ENCODE peak calls at places on chromosomes 11 and 22, in eight cellular contexts. P, A, L, B, M, T, S and Z are unnamed samples.

GRCh38 chr11:110786226-110786902 is 74.1 kb upstream of the ARHGAP20 start:
- DNase-seq in A (no peak), P (no peak), M (no peak), B (no peak), T (no peak), L (no peak), S (no peak), Z (no peak)

GRCh38 chr11:12156301-12157140 is 46.1 kb downstream of the MICAL2 start:
- DNase-seq in M (no peak), A (no peak), S (no peak), T (no peak), P (no peak), B (no peak), L (no peak), Z (no peak)

GRCh38 chr11:124581817-124582216 is 12.0 kb downstream of the OR8A1 start:
- DNase-seq in M (no peak), P (peak; percentile 14), B (no peak), S (no peak), A (no peak), T (no peak), L (no peak), Z (no peak)

GRCh38 chr22:38788016-38788415 is 5.9 kb downstream of the DNAL4 start:
- DNase-seq in T (no peak), L (no peak), P (peak; percentile 16), B (no peak), A (no peak), S (peak; percentile 33), M (no peak), Z (no peak)

GRCh38 chr11:44777537-44778199 is 50.9 kb downstream of the TSPAN18 start:
- DNase-seq in A (no peak), S (no peak), B (no peak), M (no peak), P (peak; percentile 56), L (no peak), T (no peak), Z (no peak)

GRCh38 chr22:25546242-25546641 is 18.2 kb upstream of the GRK3 start:
- DNase-seq in P (no peak), A (no peak), L (no peak), B (no peak), M (no peak), T (no peak), S (no peak), Z (no peak)

GRCh38 chr22:46748948-46749681 is 11.1 kb upstream of the CERK start:
- DNase-seq in M (no peak), P (peak; percentile 13), B (no peak), S (peak; percentile 32), T (no peak), A (peak; percentile 68), L (no peak), Z (no peak)

GRCh38 chr11:69307871-69308381 is 14.0 kb downstream of the MYEOV start:
- DNase-seq in S (no peak), B (no peak), A (no peak), L (no peak), M (no peak), P (no peak), T (no peak), Z (peak; percentile 31)

GRCh38 chr22:23804781-23805291 is 18.1 kb downstream of the SMARCB1 start:
- DNase-seq in M (no peak), T (no peak), P (no peak), B (no peak), S (no peak), L (no peak), A (no peak), Z (no peak)

GRCh38 chr11:35144811-35145210 is 5.8 kb downstream of the CD44 start:
- DNase-seq in P (peak; percentile 35), T (no peak), B (no peak), L (no peak), S (peak; percentile 43), M (no peak), A (no peak), Z (no peak)

GRCh38 chr11:6926208-6927029 is at the start of gene ZNF215:
- DNase-seq in T (peak; percentile 83), M (no peak), L (peak; percentile 40), P (peak; percentile 49), B (peak; percentile 72), S (peak; percentile 68), A (peak; percentile 87), Z (peak; percentile 85)

GRCh38 chr11:26930518-26931247 is 63.2 kb upstream of the FIBIN start:
- DNase-seq in T (no peak), P (no peak), S (no peak), B (no peak), L (no peak), M (no peak), A (no peak), Z (no peak)

GRCh38 chr11:119258180-119258579 is 52.0 kb downstream of the CBL start:
- DNase-seq in B (no peak), T (no peak), A (no peak), P (no peak), L (no peak), S (no peak), M (no peak), Z (no peak)

GRCh38 chr11:104565581-104565956 is 332.7 kb downstream of the CASP12 start:
- DNase-seq in B (no peak), S (no peak), T (no peak), P (no peak), L (no peak), A (no peak), M (no peak), Z (no peak)

GRCh38 chr11:119432484-119433368 is 9.8 kb upstream of the THY1 start:
- DNase-seq in L (no peak), B (no peak), M (no peak), T (peak; percentile 52), P (peak; percentile 16), S (peak; percentile 92), A (peak; percentile 20), Z (peak; percentile 88)

GRCh38 chr11:69605737-69606526 is 35.0 kb upstream of the CCND1 start:
- DNase-seq in A (no peak), T (peak; percentile 26), S (no peak), M (no peak), L (no peak), P (no peak), B (no peak), Z (no peak)

GRCh38 chr11:134397304-134398078 is 14.6 kb downstream of the B3GAT1 start:
- DNase-seq in S (no peak), A (no peak), P (no peak), B (no peak), M (no peak), L (no peak), T (no peak), Z (no peak)

GRCh38 chr22:45551310-45552016 is 48.8 kb downstream of the FBLN1 start:
- DNase-seq in B (no peak), L (no peak), P (no peak), A (no peak), M (no peak), T (no peak), S (no peak), Z (no peak)

GRCh38 chr22:37892566-37893338 is 13.3 kb upstream of the MICALL1 start:
- DNase-seq in S (no peak), T (no peak), M (no peak), L (no peak), P (no peak), A (peak; percentile 53), B (no peak), Z (no peak)

GRCh38 chr11:45252134-45252856 is 33.8 kb downstream of the SYT13 start:
- DNase-seq in S (peak; percentile 47), B (peak; percentile 40), P (peak; percentile 37), T (peak; percentile 67), A (peak; percentile 66), L (no peak), M (peak; percentile 57), Z (peak; percentile 56)

GRCh38 chr22:43821606-43822425 is 9.7 kb upstream of the EFCAB6 start:
- DNase-seq in P (no peak), S (no peak), B (no peak), A (no peak), M (no peak), T (no peak), L (no peak), Z (no peak)

GRCh38 chr11:47314992-47315391 is 37.5 kb downstream of the MYBPC3 start:
- DNase-seq in M (no peak), S (no peak), B (no peak), T (no peak), P (no peak), L (no peak), A (no peak), Z (no peak)